ENCODE peak calls at places on chromosomes 7 and 10, in six cellular contexts. T is naive thymus-derived CD8-positive, alpha-beta T cell; U is activated CD8-positive, alpha-beta memory T cell treated with anti-CD3 and anti-CD28 coated beads, Interleukin-2, amount 50 U/mL, for 48 hours; P is T-cell; L is left cardiac atrium; B is HEK293T. V is an unnamed sample.

GRCh38 chr10:104862-105565 is 30.2 kb upstream of the ZMYND11 start:
- DNase-seq in T (no peak), P (no peak), U (no peak), B (no peak), L (no peak), V (no peak)

GRCh38 chr10:19620867-19621266 is 195.4 kb upstream of the PLXDC2 start:
- DNase-seq in U (no peak), B (no peak), T (no peak), P (no peak), L (no peak), V (no peak)

GRCh38 chr7:132232394-132232793 is 343.9 kb downstream of the PLXNA4 start:
- DNase-seq in L (no peak), B (no peak), T (no peak), U (no peak), P (no peak), V (no peak)

GRCh38 chr7:128055668-128056067 is 24.4 kb upstream of the LRRC4 start:
- DNase-seq in T (no peak), B (no peak), P (no peak), L (no peak), U (no peak), V (no peak)

GRCh38 chr10:35668865-35669650 is 27.0 kb upstream of the FZD8 start:
- DNase-seq in U (no peak), P (no peak), L (no peak), B (no peak), T (no peak), V (no peak)

GRCh38 chr10:31353574-31353973 is 34.6 kb downstream of the ZEB1 start:
- DNase-seq in L (no peak), U (no peak), B (no peak), P (no peak), T (no peak), V (no peak)

GRCh38 chr7:45543470-45543869 is 30.7 kb upstream of the ADCY1 start:
- DNase-seq in B (no peak), L (no peak), U (no peak), P (no peak), T (no peak), V (no peak)

GRCh38 chr10:71357792-71358265 is 38.8 kb downstream of the SLC29A3 start:
- DNase-seq in T (no peak), B (no peak), L (no peak), P (no peak), U (no peak), V (no peak)

GRCh38 chr7:22860784-22861482 is 38.3 kb upstream of the TOMM7 start:
- DNase-seq in T (no peak), B (peak), U (no peak), P (no peak), L (no peak), V (no peak)

GRCh38 chr7:153604-154003 is 38.8 kb upstream of the FAM20C start:
- DNase-seq in L (peak), T (no peak), U (no peak), B (no peak), P (no peak), V (no peak)

GRCh38 chr7:27921081-27921836 is 181.3 kb downstream of the TAX1BP1 start:
- DNase-seq in U (no peak), L (no peak), P (no peak), T (peak), B (peak), V (peak)

GRCh38 chr10:11712761-11713160 is 29.4 kb upstream of the ECHDC3 start:
- DNase-seq in B (no peak), P (no peak), T (no peak), L (no peak), U (no peak), V (no peak)

GRCh38 chr7:151999337-152000090 is 26.0 kb upstream of the GALNT11 start:
- DNase-seq in P (no peak), B (no peak), T (no peak), U (no peak), L (no peak), V (no peak)

V was measured in SK-N-DZ.